ENCODE peak calls at places on chromosomes 6 and 20, in four cellular contexts. T is CD8-positive, alpha-beta memory T cell; P is CD8-positive, alpha-beta T cell; R is stomach. Q is an unnamed sample.

GRCh38 chr6:152270301-152270925 is 366.7 kb downstream of the SYNE1 start:
- DNase-seq in T (no peak), R (no peak), P (no peak), Q (no peak)

GRCh38 chr6:167005350-167006159 is 6.4 kb downstream of the CEP43 start:
- DNase-seq in P (no peak), T (no peak), R (peak; percentile 63), Q (no peak)

GRCh38 chr6:41768545-41769308 is 11.0 kb downstream of the FRS3 start:
- DNase-seq in P (no peak), R (peak; percentile 73), T (no peak), Q (no peak)

GRCh38 chr6:66403965-66404364 is 696.9 kb upstream of the EYS start:
- DNase-seq in T (no peak), P (no peak), R (no peak), Q (no peak)

GRCh38 chr6:142301421-142302391 is at the start of gene ADGRG6:
- DNase-seq in P (peak; percentile 31), R (peak; percentile 58), T (peak; percentile 45), Q (peak; percentile 51)

GRCh38 chr6:89357390-89357789 is 4.9 kb upstream of the UBE2J1 start:
- DNase-seq in T (peak; percentile 34), R (no peak), P (no peak), Q (no peak)

GRCh38 chr6:163367388-163368183 is 46.9 kb upstream of the QKI start:
- DNase-seq in R (no peak), P (no peak), T (no peak), Q (no peak)

GRCh38 chr20:37917436-37917835 is 14.5 kb downstream of the VSTM2L start:
- DNase-seq in R (no peak), T (no peak), P (no peak), Q (no peak)

GRCh38 chr20:23002276-23002675 is 32.8 kb upstream of the SSTR4 start:
- DNase-seq in R (no peak), P (no peak), T (no peak), Q (no peak)

GRCh38 chr6:43634702-43635303 is 837 bp upstream of the MAD2L1BP start:
- DNase-seq in T (no peak), R (no peak), P (no peak), Q (no peak)

GRCh38 chr6:37149750-37150149 is 20.2 kb upstream of the PIM1 start:
- DNase-seq in P (no peak), T (no peak), R (no peak), Q (no peak)

GRCh38 chr6:11146117-11146826 is 34.7 kb upstream of the ERVFRD-1 start:
- DNase-seq in P (no peak), R (no peak), T (no peak), Q (no peak)
- H3K27ac ChIP-seq in P (no peak overlapping the region), R (no peak overlapping the region), T (no peak overlapping the region), Q (no peak overlapping the region)

GRCh38 chr6:24924956-24925355 is 10.8 kb downstream of the RIPOR2 start:
- DNase-seq in R (peak; percentile 62), T (no peak), P (peak; percentile 43), Q (no peak)
- H3K4me1 ChIP-seq in R (peaks cover 48% of the 10 kb centered on the region), T (peaks cover 88% of the 10 kb centered on the region), P (peaks cover 85% of the 10 kb centered on the region), Q (peaks cover 17% of the 10 kb centered on the region)

GRCh38 chr20:35660122-35660937 is 4.4 kb downstream of the CPNE1 start:
- DNase-seq in P (no peak), R (no peak), T (no peak), Q (no peak)
- H3K27ac ChIP-seq in P (no peak overlapping the region), R (no peak overlapping the region), T (peak overlapping the region; percentile 13), Q (peak overlapping the region; percentile 13)

GRCh38 chr20:57701090-57701489 is 8.7 kb downstream of the PMEPA1 start:
- DNase-seq in P (no peak), R (no peak), T (no peak), Q (no peak)

GRCh38 chr20:57698191-57698866 is 11.5 kb downstream of the PMEPA1 start:
- DNase-seq in T (no peak), P (peak; percentile 54), R (peak; percentile 40), Q (peak; percentile 90)

GRCh38 chr20:57697540-57697939 is 12.3 kb downstream of the PMEPA1 start:
- DNase-seq in T (no peak), P (no peak), R (no peak), Q (no peak)

GRCh38 chr20:57699395-57699794 is 10.4 kb downstream of the PMEPA1 start:
- DNase-seq in R (no peak), P (no peak), T (no peak), Q (no peak)

DNA sequence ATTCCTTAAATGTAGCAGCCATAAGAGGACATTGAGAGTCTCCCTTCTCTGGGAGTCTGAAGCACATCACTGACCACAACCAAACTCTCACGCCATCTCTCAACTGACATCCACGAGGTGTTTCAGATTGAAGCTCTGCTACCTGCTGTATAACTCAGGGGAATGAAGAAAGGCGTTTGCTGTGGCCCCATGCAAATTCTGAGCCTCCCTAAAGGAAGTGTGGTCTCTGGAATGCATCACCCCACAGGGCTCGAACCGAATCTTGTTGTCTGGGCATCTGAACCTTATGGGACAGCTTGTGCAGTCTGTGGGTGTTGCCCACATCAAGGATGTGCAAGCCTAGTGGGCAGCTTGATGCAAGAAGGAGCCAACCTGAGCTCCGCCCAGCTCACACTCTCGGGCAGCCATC is 10.9 kb downstream of the PMEPA1 start:
- DNase-seq in R (no peak), T (no peak), P (no peak), Q (no peak)
- H3K4me1 ChIP-seq in R (peaks cover 45% of the 10 kb centered on the region), T (no peaks in the 10 kb centered on the region), P (no peaks in the 10 kb centered on the region), Q (peaks cover 22% of the 10 kb centered on the region)

GRCh38 chr6:46954819-46955520 is 33.2 kb upstream of the ADGRF5 start:
- DNase-seq in T (no peak), R (no peak), P (no peak), Q (no peak)
- H3K27ac ChIP-seq in T (no peak overlapping the region), R (no peak overlapping the region), P (no peak overlapping the region), Q (no peak overlapping the region)

GRCh38 chr6:158654960-158655485 is 5.2 kb downstream of the SYTL3 start:
- DNase-seq in R (no peak), T (no peak), P (no peak), Q (no peak)
- H3K4me1 ChIP-seq in R (peaks cover 48% of the 10 kb centered on the region), T (peaks cover 55% of the 10 kb centered on the region), P (peaks cover 48% of the 10 kb centered on the region), Q (peaks cover 53% of the 10 kb centered on the region)

GRCh38 chr6:112183271-112183671 is 71.1 kb downstream of the LAMA4 start:
- DNase-seq in P (no peak), R (no peak), T (no peak), Q (peak; percentile 90)
- H3K27ac ChIP-seq in P (no peak overlapping the region), R (no peak overlapping the region), T (no peak overlapping the region), Q (peak overlapping the region; percentile 46)